ENCODE peak calls at places on chromosomes 7 and 10, in four cellular contexts. Y, K, I and W are unnamed samples.

GRCh38 chr7:94434031-94434430 is 39.3 kb downstream of the COL1A2 start:
- DNase-seq in Y (no peak), K (no peak), I (no peak), W (no peak)

GRCh38 chr10:117175901-117176534 is 21.3 kb upstream of the KCNK18 start:
- DNase-seq in K (peak), Y (peak), I (peak), W (peak)

GRCh38 chr7:41053830-41054229 is 649.1 kb downstream of the INHBA start:
- DNase-seq in K (no peak), I (no peak), Y (no peak), W (no peak)

GRCh38 chr10:722281-723060 is 33.0 kb upstream of the DIP2C start:
- DNase-seq in Y (no peak), K (no peak), I (no peak), W (no peak)

GRCh38 chr10:69056536-69057260 is 31.2 kb upstream of the SRGN start:
- DNase-seq in K (no peak), Y (no peak), I (no peak), W (no peak)

GRCh38 chr10:102831322-102832071 is 5.7 kb downstream of the CYP17A1 start:
- DNase-seq in K (no peak), I (no peak), Y (no peak), W (no peak)

GRCh38 chr7:148615085-148615750 is 24.7 kb downstream of the C7orf33 start:
- DNase-seq in K (no peak), I (no peak), Y (no peak), W (no peak)

GRCh38 chr10:44571701-44572100 is 186.8 kb upstream of the CXCL12 start:
- DNase-seq in K (no peak), Y (no peak), I (no peak), W (no peak)

GRCh38 chr10:48306870-48307531 is 524 bp downstream of the MAPK8 start:
- DNase-seq in K (peak), Y (peak), I (no peak), W (peak)

GRCh38 chr10:17989908-17990767 is 38.4 kb downstream of the SLC39A12 start:
- DNase-seq in Y (no peak), K (no peak), I (peak), W (no peak)

GRCh38 chr7:22464299-22464698 is 35.7 kb downstream of the STEAP1B start:
- DNase-seq in I (no peak), K (no peak), Y (no peak), W (no peak)

GRCh38 chr7:1040790-1041189 is 3.6 kb upstream of the GPR146 start:
- DNase-seq in Y (no peak), K (peak), I (no peak), W (no peak)

GRCh38 chr10:48981310-48981907 is 41.8 kb upstream of the LRRC18 start:
- DNase-seq in K (peak), Y (peak), I (peak), W (peak)

GRCh38 chr7:117065585-117066150 is 112.4 kb downstream of the ST7 start:
- DNase-seq in Y (no peak), K (no peak), I (no peak), W (no peak)

GRCh38 chr7:141654551-141654950 is 47.4 kb downstream of the DENND11 start:
- DNase-seq in I (peak), K (peak), Y (peak), W (peak)

DNA sequence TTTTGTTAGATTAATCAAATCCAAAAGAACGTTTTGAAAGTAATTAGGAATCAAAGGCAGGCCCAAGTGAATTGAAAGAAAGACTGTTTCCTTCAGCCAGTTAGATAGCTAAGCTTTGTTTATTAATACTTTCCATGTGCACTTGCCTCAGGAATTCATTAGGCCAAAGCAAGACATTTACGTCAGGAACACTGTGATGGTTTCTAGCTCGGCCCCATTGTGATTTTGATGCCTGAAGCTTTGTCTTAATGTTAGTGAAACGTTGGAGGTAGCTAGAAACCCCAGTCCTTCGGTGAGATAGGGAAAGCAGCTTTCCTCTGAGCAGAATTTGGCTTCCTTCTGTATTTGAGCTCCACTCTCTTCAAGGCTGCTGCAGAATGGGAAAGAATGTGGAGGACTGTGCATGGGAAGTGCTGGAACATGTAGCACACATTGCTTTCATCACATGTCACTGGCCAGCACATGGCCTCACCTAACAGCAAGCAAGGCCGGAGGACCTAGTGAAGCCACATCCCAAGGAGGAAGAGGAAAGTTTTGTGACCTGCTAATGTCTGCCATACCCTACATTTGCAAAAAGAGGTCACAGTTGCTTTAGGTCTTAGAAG is 64.1 kb downstream of the PCGF5 start:
- DNase-seq in Y (no peak), I (no peak), K (no peak), W (no peak)
- TF ChIP-seq POLR2AphosphoS5 in Y (no peak), I (no peak), K (no peak), W (no peak)

DNA sequence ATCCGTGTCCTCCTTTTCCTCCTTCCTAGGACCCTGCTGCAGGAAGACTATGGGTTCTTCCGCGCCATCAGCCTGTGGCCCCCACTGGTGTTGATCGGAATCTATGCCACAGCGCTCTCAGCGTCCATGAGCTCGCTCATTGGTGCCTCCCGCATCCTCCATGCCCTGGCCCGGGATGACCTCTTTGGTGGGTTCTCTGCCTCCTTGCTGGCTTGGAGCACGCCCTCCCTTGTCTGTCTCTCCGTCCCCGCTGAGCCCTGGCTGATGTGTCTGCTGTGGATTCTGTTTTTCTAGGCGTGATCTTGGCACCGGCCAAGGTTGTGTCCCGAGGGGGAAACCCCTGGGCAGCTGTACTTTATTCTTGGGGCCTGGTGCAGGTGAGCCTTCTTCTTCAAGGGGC is 7.3 kb upstream of the TRIP6 start:
- DNase-seq in I (no peak), K (peak), Y (no peak), W (no peak)
- H3K27ac ChIP-seq in I (no peak), K (no peak), Y (no peak), W (no peak)

GRCh38 chr10:112389147-112389822 is 15.4 kb downstream of the ACSL5 start:
- DNase-seq in Y (peak), K (no peak), I (peak), W (no peak)
- TF ChIP-seq POLR2AphosphoS5 in Y (no peak), K (no peak), I (peak), W (peak)

DNA sequence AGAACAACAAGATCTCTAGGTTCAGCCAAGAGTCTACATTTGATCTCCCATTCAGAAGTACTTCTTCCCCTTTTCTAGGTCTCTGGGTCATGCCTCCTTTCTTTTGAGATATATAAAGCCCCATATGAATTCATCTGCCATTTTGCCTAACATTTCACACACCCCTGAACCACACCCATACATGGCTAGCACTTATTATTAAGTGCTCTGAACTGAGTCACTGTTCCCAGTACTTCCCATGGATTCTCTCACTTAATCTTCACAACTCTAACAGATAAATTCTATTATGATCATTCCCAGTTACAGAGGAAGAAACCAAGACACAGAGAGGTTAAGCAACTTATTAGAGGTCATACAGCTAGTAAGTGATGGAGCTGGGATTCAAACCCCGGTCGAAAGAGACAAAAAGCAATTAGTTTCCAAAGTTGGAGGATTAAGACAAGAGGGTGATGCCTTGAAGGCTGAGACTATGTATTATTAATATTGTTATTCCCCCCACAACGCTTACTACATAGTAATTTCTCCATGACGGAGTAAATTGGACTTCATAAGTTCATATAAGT is 17.2 kb downstream of the MYOF start:
- DNase-seq in K (no peak), I (no peak), Y (no peak), W (no peak)
- H3K27ac ChIP-seq in K (peak), I (peak), Y (peak), W (peak)

GRCh38 chr10:34102917-34103506 is 712.1 kb downstream of the PARD3 start:
- DNase-seq in K (peak), I (no peak), Y (no peak), W (no peak)
- TF ChIP-seq POLR2AphosphoS5 in K (no peak), I (no peak), Y (peak), W (peak)